ENCODE peak calls at places on chromosomes 13 and 19, in four cellular contexts. O is activated naive CD8-positive, alpha-beta T cell treated with anti-CD3 and anti-CD28 coated beads, Interleukin-2, amount 50 U/mL, for 24 hours; A is RWPE1; R is cardiac muscle cell. C is an unnamed sample.

GRCh38 chr19:28289294-28290063 is 923.5 kb downstream of the UQCRFS1 start:
- DNase-seq in O (no peak), A (no peak), R (peak), C (peak)

GRCh38 chr13:26721251-26721939 is 39.2 kb downstream of the GPR12 start:
- DNase-seq in O (peak), A (no peak), R (no peak), C (no peak)

GRCh38 chr13:110135977-110136597 is 170.9 kb downstream of the COL4A1 start:
- DNase-seq in O (no peak), A (no peak), R (no peak), C (no peak)

GRCh38 chr13:29260684-29261083 is 334.8 kb downstream of the SLC7A1 start:
- DNase-seq in O (no peak), A (no peak), R (no peak), C (no peak)

GRCh38 chr13:18952225-18953016 is 229.2 kb downstream of the TUBA3C start:
- DNase-seq in O (no peak), A (no peak), R (no peak), C (peak)

GRCh38 chr19:29260477-29261317 is 47.7 kb upstream of the UQCRFS1 start:
- DNase-seq in O (peak), A (no peak), R (peak), C (peak)

GRCh38 chr19:4347521-4347920 is 4.2 kb downstream of the MPND start:
- DNase-seq in O (no peak), A (no peak), R (no peak), C (no peak)

GRCh38 chr19:47491358-47492136 is 7.5 kb upstream of the KPTN start:
- DNase-seq in O (no peak), A (no peak), R (no peak), C (no peak)

GRCh38 chr19:41195675-41196497 is 2.9 kb downstream of the CYP2S1 start:
- DNase-seq in O (no peak), A (peak), R (peak), C (peak)

GRCh38 chr13:46504036-46504435 is 48.9 kb upstream of the LRCH1 start:
- DNase-seq in O (no peak), A (no peak), R (no peak), C (no peak)

GRCh38 chr13:37526710-37527446 is 71.7 kb downstream of the POSTN start:
- DNase-seq in O (no peak), A (no peak), R (peak), C (no peak)

GRCh38 chr13:70432276-70432805 is 324.1 kb upstream of the KLHL1 start:
- DNase-seq in O (no peak), A (no peak), R (no peak), C (no peak)

GRCh38 chr19:16908759-16909158 is 20.0 kb downstream of the F2RL3 start:
- DNase-seq in O (no peak), A (no peak), R (no peak), C (peak)

GRCh38 chr19:31278555-31279435 is 70.4 kb downstream of the TSHZ3 start:
- DNase-seq in O (no peak), A (no peak), R (no peak), C (no peak)